ENCODE peak calls at places on chromosomes 12 and 14, in five cellular contexts. One of them, this sample, is unnamed.

GRCh38 chr12:89087876-89088275 is 264.4 kb downstream of the DUSP6 start:
- DNase-seq in OCI-LY7: no peak
- DNase-seq in sigmoid colon: no peak
- DNase-seq in CD8-positive, alpha-beta memory T cell: no peak
- DNase-seq in fibroblast of lung: no peak
- DNase-seq in this sample: no peak

GRCh38 chr14:34250959-34251358 is 211.1 kb downstream of the SPTSSA start:
- DNase-seq in OCI-LY7: no peak
- DNase-seq in sigmoid colon: no peak
- DNase-seq in CD8-positive, alpha-beta memory T cell: no peak
- DNase-seq in fibroblast of lung: no peak
- DNase-seq in this sample: no peak

GRCh38 chr14:81137316-81137715 is 83.4 kb downstream of the GTF2A1 start:
- DNase-seq in OCI-LY7: no peak
- DNase-seq in sigmoid colon: no peak
- DNase-seq in CD8-positive, alpha-beta memory T cell: no peak
- DNase-seq in fibroblast of lung: peak; percentile 42
- DNase-seq in this sample: no peak

GRCh38 chr14:100159107-100159864 is at the start of gene DEGS2:
- DNase-seq in OCI-LY7: peak; percentile 84
- DNase-seq in sigmoid colon: no peak
- DNase-seq in CD8-positive, alpha-beta memory T cell: peak; percentile 34
- DNase-seq in fibroblast of lung: no peak
- DNase-seq in this sample: peak; percentile 37

GRCh38 chr14:51547260-51547659 is 104.5 kb upstream of the FRMD6 start:
- DNase-seq in OCI-LY7: no peak
- DNase-seq in sigmoid colon: peak; percentile 83
- DNase-seq in CD8-positive, alpha-beta memory T cell: no peak
- DNase-seq in fibroblast of lung: peak; percentile 100
- DNase-seq in this sample: no peak

GRCh38 chr12:95862038-95862437 is 3.3 kb downstream of the SNRPF start:
- DNase-seq in OCI-LY7: no peak
- DNase-seq in sigmoid colon: no peak
- DNase-seq in CD8-positive, alpha-beta memory T cell: no peak
- DNase-seq in fibroblast of lung: no peak
- DNase-seq in this sample: no peak

GRCh38 chr14:39025810-39026627 is 77.0 kb downstream of the SEC23A start:
- DNase-seq in OCI-LY7: no peak
- DNase-seq in sigmoid colon: no peak
- DNase-seq in CD8-positive, alpha-beta memory T cell: no peak
- DNase-seq in fibroblast of lung: no peak
- DNase-seq in this sample: no peak

GRCh38 chr12:129531004-129531403 is 372.8 kb downstream of the TMEM132D start:
- DNase-seq in OCI-LY7: no peak
- DNase-seq in sigmoid colon: no peak
- DNase-seq in CD8-positive, alpha-beta memory T cell: no peak
- DNase-seq in fibroblast of lung: no peak
- DNase-seq in this sample: no peak

GRCh38 chr14:79712302-79712950 is 498.9 kb downstream of the DIO2 start:
- DNase-seq in OCI-LY7: no peak
- DNase-seq in sigmoid colon: no peak
- DNase-seq in CD8-positive, alpha-beta memory T cell: no peak
- DNase-seq in fibroblast of lung: no peak
- DNase-seq in this sample: no peak

GRCh38 chr14:69713976-69714716 is 52.8 kb upstream of the SRSF5 start:
- DNase-seq in OCI-LY7: no peak
- DNase-seq in sigmoid colon: no peak
- DNase-seq in CD8-positive, alpha-beta memory T cell: no peak
- DNase-seq in fibroblast of lung: no peak
- DNase-seq in this sample: no peak

GRCh38 chr14:64536488-64537245 is 3.9 kb upstream of the HSPA2 start:
- DNase-seq in OCI-LY7: no peak
- DNase-seq in sigmoid colon: no peak
- DNase-seq in CD8-positive, alpha-beta memory T cell: no peak
- DNase-seq in fibroblast of lung: no peak
- DNase-seq in this sample: no peak

GRCh38 chr12:75854681-75855309 is 176.8 kb downstream of the PHLDA1 start:
- DNase-seq in OCI-LY7: no peak
- DNase-seq in sigmoid colon: no peak
- DNase-seq in CD8-positive, alpha-beta memory T cell: no peak
- DNase-seq in fibroblast of lung: peak; percentile 70
- DNase-seq in this sample: no peak

GRCh38 chr14:100533647-100534485 is 53.4 kb downstream of the BEGAIN start:
- DNase-seq in OCI-LY7: no peak
- DNase-seq in sigmoid colon: peak; percentile 56
- DNase-seq in CD8-positive, alpha-beta memory T cell: no peak
- DNase-seq in fibroblast of lung: peak; percentile 22
- DNase-seq in this sample: peak; percentile 1

GRCh38 chr14:75041613-75042012 is 9.7 kb downstream of the MLH3 start:
- DNase-seq in OCI-LY7: no peak
- DNase-seq in sigmoid colon: no peak
- DNase-seq in CD8-positive, alpha-beta memory T cell: no peak
- DNase-seq in fibroblast of lung: no peak
- DNase-seq in this sample: no peak

GRCh38 chr12:100668939-100669536 is 95.6 kb downstream of the GAS2L3 start:
- DNase-seq in OCI-LY7: peak; percentile 55
- DNase-seq in sigmoid colon: no peak
- DNase-seq in CD8-positive, alpha-beta memory T cell: peak; percentile 5
- DNase-seq in fibroblast of lung: peak; percentile 60
- DNase-seq in this sample: peak; percentile 2

GRCh38 chr14:78164226-78164853 is 5.8 kb upstream of the NRXN3 start:
- DNase-seq in OCI-LY7: peak; percentile 7
- DNase-seq in sigmoid colon: no peak
- DNase-seq in CD8-positive, alpha-beta memory T cell: no peak
- DNase-seq in fibroblast of lung: no peak
- DNase-seq in this sample: no peak

GRCh38 chr12:32718926-32719325 is 36.8 kb downstream of the YARS2 start:
- DNase-seq in OCI-LY7: no peak
- DNase-seq in sigmoid colon: no peak
- DNase-seq in CD8-positive, alpha-beta memory T cell: no peak
- DNase-seq in fibroblast of lung: no peak
- DNase-seq in this sample: no peak

GRCh38 chr12:104805186-104805585 is 152.9 kb downstream of the SLC41A2 start:
- DNase-seq in OCI-LY7: no peak
- DNase-seq in sigmoid colon: no peak
- DNase-seq in CD8-positive, alpha-beta memory T cell: no peak
- DNase-seq in fibroblast of lung: peak; percentile 24
- DNase-seq in this sample: no peak

GRCh38 chr12:56644654-56645053 is 1.1 kb downstream of the ATP5F1B start:
- DNase-seq in OCI-LY7: no peak
- DNase-seq in sigmoid colon: no peak
- DNase-seq in CD8-positive, alpha-beta memory T cell: no peak
- DNase-seq in fibroblast of lung: peak; percentile 29
- DNase-seq in this sample: no peak

GRCh38 chr12:55997535-55997859 is 421 bp downstream of the SUOX start:
- DNase-seq in OCI-LY7: no peak
- DNase-seq in sigmoid colon: peak; percentile 68
- DNase-seq in CD8-positive, alpha-beta memory T cell: no peak
- DNase-seq in fibroblast of lung: no peak
- DNase-seq in this sample: no peak

GRCh38 chr12:31989987-31990386 is 30.8 kb downstream of the RESF1 start:
- DNase-seq in OCI-LY7: no peak
- DNase-seq in sigmoid colon: no peak
- DNase-seq in CD8-positive, alpha-beta memory T cell: no peak
- DNase-seq in fibroblast of lung: no peak
- DNase-seq in this sample: no peak

GRCh38 chr14:88993946-88994345 is 169.5 kb downstream of the TTC8 start:
- DNase-seq in OCI-LY7: no peak
- DNase-seq in sigmoid colon: no peak
- DNase-seq in CD8-positive, alpha-beta memory T cell: no peak
- DNase-seq in fibroblast of lung: no peak
- DNase-seq in this sample: no peak

GRCh38 chr14:88999137-88999536 is 174.7 kb downstream of the TTC8 start:
- DNase-seq in OCI-LY7: no peak
- DNase-seq in sigmoid colon: no peak
- DNase-seq in CD8-positive, alpha-beta memory T cell: no peak
- DNase-seq in fibroblast of lung: no peak
- DNase-seq in this sample: no peak

GRCh38 chr14:88995437-88996198 is 171.2 kb downstream of the TTC8 start:
- DNase-seq in OCI-LY7: no peak
- DNase-seq in sigmoid colon: no peak
- DNase-seq in CD8-positive, alpha-beta memory T cell: no peak
- DNase-seq in fibroblast of lung: peak; percentile 73
- DNase-seq in this sample: no peak

GRCh38 chr14:89000007-89000942 is 175.8 kb downstream of the TTC8 start:
- DNase-seq in OCI-LY7: no peak
- DNase-seq in sigmoid colon: no peak
- DNase-seq in CD8-positive, alpha-beta memory T cell: no peak
- DNase-seq in fibroblast of lung: peak; percentile 96
- DNase-seq in this sample: no peak

GRCh38 chr14:88998027-88998426 is 173.6 kb downstream of the TTC8 start:
- DNase-seq in OCI-LY7: no peak
- DNase-seq in sigmoid colon: no peak
- DNase-seq in CD8-positive, alpha-beta memory T cell: no peak
- DNase-seq in fibroblast of lung: no peak
- DNase-seq in this sample: no peak
- H3K27ac ChIP-seq in OCI-LY7: no peak overlapping the region
- H3K27ac ChIP-seq in sigmoid colon: no peak overlapping the region
- H3K27ac ChIP-seq in CD8-positive, alpha-beta memory T cell: no peak overlapping the region
- H3K27ac ChIP-seq in fibroblast of lung: no peak overlapping the region
- H3K27ac ChIP-seq in this sample: no peak overlapping the region

DNA sequence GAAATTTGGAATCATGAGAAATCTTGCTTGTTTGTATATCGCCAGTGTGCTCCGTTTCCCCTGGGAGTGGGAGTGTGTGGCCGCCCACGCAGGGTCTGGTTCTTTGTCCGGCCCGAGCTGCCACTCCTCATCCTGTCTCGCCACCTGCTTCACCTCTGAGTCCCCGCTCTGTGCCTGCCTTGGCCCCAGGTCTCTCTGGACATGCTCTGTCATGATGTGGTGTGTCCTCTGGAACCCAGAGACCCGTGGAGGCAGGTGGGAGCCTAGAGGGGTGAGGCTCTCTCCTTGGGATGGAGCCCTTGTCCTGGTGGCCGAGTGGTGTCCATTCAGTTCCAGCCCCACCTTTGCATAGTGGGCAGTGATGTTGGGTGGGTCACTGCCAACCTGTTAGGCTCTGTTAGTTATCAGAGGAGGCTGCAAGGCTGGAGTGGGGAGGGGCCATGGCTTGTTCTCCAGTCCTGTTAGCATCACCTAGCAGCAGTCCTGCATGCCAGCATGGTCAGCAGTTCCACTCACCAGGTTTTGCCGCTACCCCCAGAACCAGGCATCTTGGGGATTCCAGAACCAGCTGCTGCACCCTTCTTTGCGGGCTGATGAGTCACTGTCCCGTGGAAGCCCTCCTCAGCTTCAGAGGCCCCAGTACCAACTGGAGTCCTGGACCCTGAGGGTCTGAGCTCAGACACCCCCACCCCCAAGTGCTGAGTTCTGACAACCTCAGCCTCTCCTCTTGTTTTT is 76.5 kb downstream of the EP400 start:
- DNase-seq in OCI-LY7: no peak
- DNase-seq in sigmoid colon: no peak
- DNase-seq in CD8-positive, alpha-beta memory T cell: no peak
- DNase-seq in fibroblast of lung: no peak
- DNase-seq in this sample: no peak
- H3K36me3 ChIP-seq in OCI-LY7: peaks cover 95% of the 10 kb centered on the region
- H3K36me3 ChIP-seq in sigmoid colon: peaks cover 71% of the 10 kb centered on the region
- H3K36me3 ChIP-seq in CD8-positive, alpha-beta memory T cell: peaks cover 76% of the 10 kb centered on the region
- H3K36me3 ChIP-seq in fibroblast of lung: peaks cover 30% of the 10 kb centered on the region
- H3K36me3 ChIP-seq in this sample: peaks cover 99% of the 10 kb centered on the region

GRCh38 chr14:24115451-24116110 is 832 bp upstream of the NRL start:
- DNase-seq in OCI-LY7: no peak
- DNase-seq in sigmoid colon: no peak
- DNase-seq in CD8-positive, alpha-beta memory T cell: no peak
- DNase-seq in fibroblast of lung: no peak
- DNase-seq in this sample: no peak
- H3K27ac ChIP-seq in OCI-LY7: peak overlapping the region; percentile 31
- H3K27ac ChIP-seq in sigmoid colon: peak overlapping the region; percentile 99
- H3K27ac ChIP-seq in CD8-positive, alpha-beta memory T cell: peak overlapping the region; percentile 98
- H3K27ac ChIP-seq in fibroblast of lung: peak overlapping the region; percentile 98
- H3K27ac ChIP-seq in this sample: peak overlapping the region; percentile 100

GRCh38 chr12:5948696-5949095 is 3.6 kb upstream of the ANO2 start:
- DNase-seq in OCI-LY7: no peak
- DNase-seq in sigmoid colon: no peak
- DNase-seq in CD8-positive, alpha-beta memory T cell: no peak
- DNase-seq in fibroblast of lung: no peak
- DNase-seq in this sample: no peak
- H3K36me3 ChIP-seq in OCI-LY7: no peaks in the 10 kb centered on the region
- H3K36me3 ChIP-seq in sigmoid colon: no peaks in the 10 kb centered on the region
- H3K36me3 ChIP-seq in CD8-positive, alpha-beta memory T cell: no peaks in the 10 kb centered on the region
- H3K36me3 ChIP-seq in fibroblast of lung: no peaks in the 10 kb centered on the region
- H3K36me3 ChIP-seq in this sample: no peaks in the 10 kb centered on the region

This sample was measured in CD4-positive, CD25-positive, alpha-beta regulatory T cell.